ENCODE peak calls at places on chromosomes 5 and 9, in six cellular contexts. One of them, this sample, is unnamed.

GRCh38 chr9:16824545-16825041 is 45.9 kb downstream of the BNC2 start:
- DNase-seq in erythroblast: peak
- DNase-seq in iPS-NIHi11: no peak
- DNase-seq in COR-L47: peak
- DNase-seq in NCI-H1105 treated with DMSO at 0.1 percent for 48 hours: no peak
- DNase-seq in psoas muscle: no peak
- DNase-seq in this sample: no peak

GRCh38 chr5:31133488-31133887 is 60.0 kb upstream of the CDH6 start:
- DNase-seq in erythroblast: no peak
- DNase-seq in iPS-NIHi11: no peak
- DNase-seq in COR-L47: no peak
- DNase-seq in NCI-H1105 treated with DMSO at 0.1 percent for 48 hours: no peak
- DNase-seq in psoas muscle: no peak
- DNase-seq in this sample: no peak

GRCh38 chr5:82365744-82366228 is 87.6 kb upstream of the RPS23 start:
- DNase-seq in erythroblast: no peak
- DNase-seq in iPS-NIHi11: no peak
- DNase-seq in COR-L47: no peak
- DNase-seq in NCI-H1105 treated with DMSO at 0.1 percent for 48 hours: no peak
- DNase-seq in psoas muscle: no peak
- DNase-seq in this sample: no peak

GRCh38 chr5:176661676-176662075 is 14.4 kb downstream of the TSPAN17 start:
- DNase-seq in erythroblast: no peak
- DNase-seq in iPS-NIHi11: no peak
- DNase-seq in COR-L47: no peak
- DNase-seq in NCI-H1105 treated with DMSO at 0.1 percent for 48 hours: no peak
- DNase-seq in psoas muscle: no peak
- DNase-seq in this sample: no peak

GRCh38 chr9:122180633-122181032 is 20.9 kb downstream of the MORN5 start:
- DNase-seq in erythroblast: peak
- DNase-seq in iPS-NIHi11: no peak
- DNase-seq in COR-L47: peak
- DNase-seq in NCI-H1105 treated with DMSO at 0.1 percent for 48 hours: no peak
- DNase-seq in psoas muscle: no peak
- DNase-seq in this sample: no peak

GRCh38 chr9:38431101-38431500 is 6.8 kb upstream of the IGFBPL1 start:
- DNase-seq in erythroblast: no peak
- DNase-seq in iPS-NIHi11: no peak
- DNase-seq in COR-L47: no peak
- DNase-seq in NCI-H1105 treated with DMSO at 0.1 percent for 48 hours: no peak
- DNase-seq in psoas muscle: no peak
- DNase-seq in this sample: no peak

GRCh38 chr9:33452828-33453271 is 5.5 kb upstream of the AQP3 start:
- DNase-seq in erythroblast: peak
- DNase-seq in iPS-NIHi11: peak
- DNase-seq in COR-L47: peak
- DNase-seq in NCI-H1105 treated with DMSO at 0.1 percent for 48 hours: peak
- DNase-seq in psoas muscle: peak
- DNase-seq in this sample: peak

GRCh38 chr5:107118184-107118902 is 552.4 kb downstream of the EFNA5 start:
- DNase-seq in erythroblast: no peak
- DNase-seq in iPS-NIHi11: peak
- DNase-seq in COR-L47: no peak
- DNase-seq in NCI-H1105 treated with DMSO at 0.1 percent for 48 hours: no peak
- DNase-seq in psoas muscle: no peak
- DNase-seq in this sample: no peak

GRCh38 chr5:96661101-96661840 is 905 bp upstream of the CAST start:
- DNase-seq in erythroblast: peak
- DNase-seq in iPS-NIHi11: peak
- DNase-seq in COR-L47: no peak
- DNase-seq in NCI-H1105 treated with DMSO at 0.1 percent for 48 hours: no peak
- DNase-seq in psoas muscle: peak
- DNase-seq in this sample: no peak

GRCh38 chr9:129223551-129224208 is 45.6 kb upstream of the IER5L start:
- DNase-seq in erythroblast: no peak
- DNase-seq in iPS-NIHi11: no peak
- DNase-seq in COR-L47: no peak
- DNase-seq in NCI-H1105 treated with DMSO at 0.1 percent for 48 hours: no peak
- DNase-seq in psoas muscle: no peak
- DNase-seq in this sample: no peak

GRCh38 chr5:160923927-160924705 is 72.1 kb upstream of the ATP10B start:
- DNase-seq in erythroblast: no peak
- DNase-seq in iPS-NIHi11: peak
- DNase-seq in COR-L47: no peak
- DNase-seq in NCI-H1105 treated with DMSO at 0.1 percent for 48 hours: peak
- DNase-seq in psoas muscle: no peak
- DNase-seq in this sample: peak

GRCh38 chr5:152711996-152712395 is 306.9 kb upstream of the NMUR2 start:
- DNase-seq in erythroblast: no peak
- DNase-seq in iPS-NIHi11: no peak
- DNase-seq in COR-L47: no peak
- DNase-seq in NCI-H1105 treated with DMSO at 0.1 percent for 48 hours: no peak
- DNase-seq in psoas muscle: no peak
- DNase-seq in this sample: no peak

GRCh38 chr5:176133877-176134276 is 104.3 kb upstream of the SIMC1 start:
- DNase-seq in erythroblast: no peak
- DNase-seq in iPS-NIHi11: no peak
- DNase-seq in COR-L47: no peak
- DNase-seq in NCI-H1105 treated with DMSO at 0.1 percent for 48 hours: no peak
- DNase-seq in psoas muscle: no peak
- DNase-seq in this sample: no peak

GRCh38 chr9:14107977-14108376 is 206.0 kb downstream of the NFIB start:
- DNase-seq in erythroblast: peak
- DNase-seq in iPS-NIHi11: peak
- DNase-seq in COR-L47: no peak
- DNase-seq in NCI-H1105 treated with DMSO at 0.1 percent for 48 hours: peak
- DNase-seq in psoas muscle: no peak
- DNase-seq in this sample: no peak

GRCh38 chr5:133993152-133993548 is 11.6 kb downstream of the VDAC1 start:
- DNase-seq in erythroblast: no peak
- DNase-seq in iPS-NIHi11: no peak
- DNase-seq in COR-L47: no peak
- DNase-seq in NCI-H1105 treated with DMSO at 0.1 percent for 48 hours: no peak
- DNase-seq in psoas muscle: no peak
- DNase-seq in this sample: no peak

GRCh38 chr5:155004138-155004744 is 9.3 kb upstream of the KIF4B start:
- DNase-seq in erythroblast: peak
- DNase-seq in iPS-NIHi11: no peak
- DNase-seq in COR-L47: no peak
- DNase-seq in NCI-H1105 treated with DMSO at 0.1 percent for 48 hours: no peak
- DNase-seq in psoas muscle: no peak
- DNase-seq in this sample: peak

GRCh38 chr9:278651-279050 is 64.0 kb downstream of the DOCK8 start:
- DNase-seq in erythroblast: no peak
- DNase-seq in iPS-NIHi11: no peak
- DNase-seq in COR-L47: no peak
- DNase-seq in NCI-H1105 treated with DMSO at 0.1 percent for 48 hours: no peak
- DNase-seq in psoas muscle: no peak
- DNase-seq in this sample: no peak

GRCh38 chr9:20988916-20989315 is 42.5 kb downstream of the HACD4 start:
- DNase-seq in erythroblast: no peak
- DNase-seq in iPS-NIHi11: no peak
- DNase-seq in COR-L47: no peak
- DNase-seq in NCI-H1105 treated with DMSO at 0.1 percent for 48 hours: no peak
- DNase-seq in psoas muscle: no peak
- DNase-seq in this sample: no peak

GRCh38 chr5:125408582-125409069 is 662.2 kb upstream of the ZNF608 start:
- DNase-seq in erythroblast: no peak
- DNase-seq in iPS-NIHi11: no peak
- DNase-seq in COR-L47: no peak
- DNase-seq in NCI-H1105 treated with DMSO at 0.1 percent for 48 hours: peak
- DNase-seq in psoas muscle: peak
- DNase-seq in this sample: no peak

GRCh38 chr5:144183254-144183889 is 12.7 kb downstream of the KCTD16 start:
- DNase-seq in erythroblast: peak
- DNase-seq in iPS-NIHi11: no peak
- DNase-seq in COR-L47: no peak
- DNase-seq in NCI-H1105 treated with DMSO at 0.1 percent for 48 hours: peak
- DNase-seq in psoas muscle: no peak
- DNase-seq in this sample: no peak

GRCh38 chr5:74626386-74627222 is 13.9 kb downstream of the ENC1 start:
- DNase-seq in erythroblast: no peak
- DNase-seq in iPS-NIHi11: no peak
- DNase-seq in COR-L47: no peak
- DNase-seq in NCI-H1105 treated with DMSO at 0.1 percent for 48 hours: no peak
- DNase-seq in psoas muscle: no peak
- DNase-seq in this sample: no peak

GRCh38 chr9:127173063-127173462 is 50.6 kb upstream of the ANGPTL2 start:
- DNase-seq in erythroblast: no peak
- DNase-seq in iPS-NIHi11: no peak
- DNase-seq in COR-L47: no peak
- DNase-seq in NCI-H1105 treated with DMSO at 0.1 percent for 48 hours: no peak
- DNase-seq in psoas muscle: no peak
- DNase-seq in this sample: peak

GRCh38 chr5:93510626-93511420 is 70.2 kb downstream of the NR2F1-AS1 start:
- DNase-seq in erythroblast: no peak
- DNase-seq in iPS-NIHi11: no peak
- DNase-seq in COR-L47: no peak
- DNase-seq in NCI-H1105 treated with DMSO at 0.1 percent for 48 hours: no peak
- DNase-seq in psoas muscle: no peak
- DNase-seq in this sample: no peak

GRCh38 chr5:75363726-75364495 is 26.9 kb downstream of the HMGCR start:
- DNase-seq in erythroblast: no peak
- DNase-seq in iPS-NIHi11: no peak
- DNase-seq in COR-L47: no peak
- DNase-seq in NCI-H1105 treated with DMSO at 0.1 percent for 48 hours: peak
- DNase-seq in psoas muscle: no peak
- DNase-seq in this sample: no peak

GRCh38 chr9:133103987-133104505 is 17.0 kb downstream of the RALGDS start:
- DNase-seq in erythroblast: no peak
- DNase-seq in iPS-NIHi11: no peak
- DNase-seq in COR-L47: no peak
- DNase-seq in NCI-H1105 treated with DMSO at 0.1 percent for 48 hours: no peak
- DNase-seq in psoas muscle: no peak
- DNase-seq in this sample: no peak

GRCh38 chr9:123339666-123340414 is 16.2 kb upstream of the CRB2 start:
- DNase-seq in erythroblast: peak
- DNase-seq in iPS-NIHi11: no peak
- DNase-seq in COR-L47: no peak
- DNase-seq in NCI-H1105 treated with DMSO at 0.1 percent for 48 hours: no peak
- DNase-seq in psoas muscle: no peak
- DNase-seq in this sample: no peak

GRCh38 chr9:113636165-113636564 is 172.6 kb downstream of the RGS3 start:
- DNase-seq in erythroblast: no peak
- DNase-seq in iPS-NIHi11: no peak
- DNase-seq in COR-L47: no peak
- DNase-seq in NCI-H1105 treated with DMSO at 0.1 percent for 48 hours: no peak
- DNase-seq in psoas muscle: no peak
- DNase-seq in this sample: peak

GRCh38 chr9:124743686-124744348 is 27.3 kb downstream of the NR6A1 start:
- DNase-seq in erythroblast: no peak
- DNase-seq in iPS-NIHi11: no peak
- DNase-seq in COR-L47: no peak
- DNase-seq in NCI-H1105 treated with DMSO at 0.1 percent for 48 hours: no peak
- DNase-seq in psoas muscle: no peak
- DNase-seq in this sample: no peak

GRCh38 chr5:31459594-31459993 is 72.3 kb downstream of the DROSHA start:
- DNase-seq in erythroblast: no peak
- DNase-seq in iPS-NIHi11: no peak
- DNase-seq in COR-L47: no peak
- DNase-seq in NCI-H1105 treated with DMSO at 0.1 percent for 48 hours: no peak
- DNase-seq in psoas muscle: no peak
- DNase-seq in this sample: no peak

GRCh38 chr5:143557061-143557818 is 153.8 kb upstream of the NR3C1 start:
- DNase-seq in erythroblast: no peak
- DNase-seq in iPS-NIHi11: no peak
- DNase-seq in COR-L47: no peak
- DNase-seq in NCI-H1105 treated with DMSO at 0.1 percent for 48 hours: peak
- DNase-seq in psoas muscle: no peak
- DNase-seq in this sample: no peak

GRCh38 chr9:19154135-19154612 is 26.9 kb upstream of the PLIN2 start:
- DNase-seq in erythroblast: peak
- DNase-seq in iPS-NIHi11: no peak
- DNase-seq in COR-L47: no peak
- DNase-seq in NCI-H1105 treated with DMSO at 0.1 percent for 48 hours: no peak
- DNase-seq in psoas muscle: no peak
- DNase-seq in this sample: no peak

GRCh38 chr5:179407191-179408175 is 62.2 kb upstream of the ADAMTS2 start:
- DNase-seq in erythroblast: no peak
- DNase-seq in iPS-NIHi11: no peak
- DNase-seq in COR-L47: no peak
- DNase-seq in NCI-H1105 treated with DMSO at 0.1 percent for 48 hours: no peak
- DNase-seq in psoas muscle: peak
- DNase-seq in this sample: no peak

GRCh38 chr9:97507585-97507984 is 6.1 kb downstream of the TMOD1 start:
- DNase-seq in erythroblast: no peak
- DNase-seq in iPS-NIHi11: no peak
- DNase-seq in COR-L47: no peak
- DNase-seq in NCI-H1105 treated with DMSO at 0.1 percent for 48 hours: no peak
- DNase-seq in psoas muscle: no peak
- DNase-seq in this sample: no peak

GRCh38 chr9:87855061-87855460 is 27.6 kb upstream of the SPATA31E1 start:
- DNase-seq in erythroblast: no peak
- DNase-seq in iPS-NIHi11: no peak
- DNase-seq in COR-L47: no peak
- DNase-seq in NCI-H1105 treated with DMSO at 0.1 percent for 48 hours: no peak
- DNase-seq in psoas muscle: no peak
- DNase-seq in this sample: no peak

This sample was measured in WTC11.